ENCODE peak calls at places on chromosomes 6 and 20, in seven cellular contexts. L, J, E, K, Y, F and U are unnamed samples.

GRCh38 chr20:44450938-44451450 is 24.7 kb upstream of the TTPAL start:
- DNase-seq in L (no peak), F (no peak), J (no peak), Y (no peak), K (no peak), E (no peak), U (no peak)

GRCh38 chr20:63495167-63495720 is 3.6 kb downstream of the EEF1A2 start:
- DNase-seq in F (no peak), E (no peak), K (no peak), Y (no peak), J (no peak), L (no peak), U (no peak)

GRCh38 chr6:7219310-7219709 is 93.7 kb downstream of the SSR1 start:
- DNase-seq in F (no peak), E (no peak), Y (no peak), K (no peak), L (peak), J (peak), U (no peak)

GRCh38 chr6:18432180-18432579 is 45.0 kb downstream of the RNF144B start:
- DNase-seq in K (no peak), E (no peak), L (no peak), J (no peak), Y (no peak), F (no peak), U (no peak)

GRCh38 chr6:3283241-3283640 is 24.5 kb downstream of the PSMG4 start:
- DNase-seq in Y (no peak), L (no peak), J (peak), K (peak), F (no peak), E (no peak), U (no peak)

GRCh38 chr6:5481024-5481423 is 219.7 kb downstream of the FARS2 start:
- DNase-seq in J (no peak), L (no peak), Y (no peak), E (no peak), F (no peak), K (no peak), U (no peak)

GRCh38 chr20:46084805-46085792 is 4.7 kb downstream of the NCOA5 start:
- DNase-seq in Y (no peak), F (no peak), K (no peak), L (peak), E (no peak), J (no peak), U (no peak)

GRCh38 chr6:26383624-26384417 is 913 bp downstream of the BTN2A2 start:
- DNase-seq in F (no peak), J (peak), L (peak), Y (no peak), K (no peak), E (peak), U (no peak)

GRCh38 chr6:387293-387694 is 4.3 kb upstream of the IRF4 start:
- DNase-seq in L (peak), J (no peak), E (no peak), F (no peak), K (no peak), Y (no peak), U (no peak)

GRCh38 chr20:44805991-44806729 is 4.2 kb downstream of the RIMS4 start:
- DNase-seq in K (no peak), F (no peak), Y (no peak), E (peak), J (peak), L (no peak), U (peak)

GRCh38 chr6:129860901-129861665 is at the start of gene TMEM244:
- DNase-seq in E (no peak), J (no peak), Y (no peak), K (no peak), L (no peak), F (no peak), U (no peak)

GRCh38 chr6:4851035-4851434 is 74.8 kb downstream of the CDYL start:
- DNase-seq in J (no peak), F (no peak), K (no peak), L (no peak), E (no peak), Y (no peak), U (no peak)

GRCh38 chr6:22322103-22322882 is 25.5 kb upstream of the PRL start:
- DNase-seq in F (no peak), J (no peak), Y (no peak), L (no peak), K (no peak), E (no peak), U (no peak)

GRCh38 chr6:121851056-121851455 is 415.6 kb downstream of the GJA1 start:
- DNase-seq in Y (no peak), L (no peak), F (no peak), J (no peak), K (no peak), E (no peak), U (no peak)

GRCh38 chr6:170150590-170150945 is 140.3 kb downstream of the DLL1 start:
- DNase-seq in E (no peak), Y (no peak), F (no peak), J (no peak), L (no peak), K (no peak), U (no peak)

GRCh38 chr6:24933868-24934401 is 1.8 kb downstream of the RIPOR2 start:
- DNase-seq in J (no peak), K (no peak), F (peak), L (peak), E (no peak), Y (no peak), U (no peak)

GRCh38 chr6:72621243-72622093 is at the start of gene KCNQ5:
- DNase-seq in E (no peak), L (peak), J (no peak), K (no peak), F (peak), Y (no peak), U (no peak)

GRCh38 chr6:56046576-56046975 is 171.2 kb upstream of the BMP5 start:
- DNase-seq in F (peak), J (peak), Y (peak), E (no peak), L (peak), K (no peak), U (no peak)

GRCh38 chr20:34083781-34084180 is 28.3 kb downstream of the EIF2S2 start:
- DNase-seq in K (no peak), Y (no peak), F (no peak), J (no peak), L (no peak), E (no peak), U (no peak)

GRCh38 chr6:138099832-138100231 is 7.4 kb downstream of the PERP start:
- DNase-seq in E (no peak), K (no peak), L (no peak), Y (no peak), J (no peak), F (no peak), U (no peak)

GRCh38 chr20:24962510-24962909 is 13.4 kb downstream of the CST7 start:
- DNase-seq in Y (no peak), E (no peak), F (no peak), K (no peak), L (no peak), J (no peak), U (no peak)

GRCh38 chr20:4962257-4962855 is 39.0 kb downstream of the SLC23A2 start:
- DNase-seq in J (no peak), Y (no peak), E (no peak), K (no peak), F (peak), L (no peak), U (no peak)

GRCh38 chr6:43283905-43284304 is 14.2 kb upstream of the SLC22A7 start:
- DNase-seq in J (no peak), E (no peak), L (no peak), F (no peak), K (no peak), Y (no peak), U (no peak)

GRCh38 chr20:5372371-5372770 is 55.6 kb upstream of the PROKR2 start:
- DNase-seq in L (no peak), E (no peak), K (no peak), J (no peak), Y (no peak), F (no peak), U (no peak)

GRCh38 chr6:28225056-28225834 is at the start of gene ZSCAN9:
- DNase-seq in F (peak), J (peak), E (peak), L (peak), Y (peak), K (peak), U (peak)

GRCh38 chr6:135236732-135237131 is 55.6 kb downstream of the MYB start:
- DNase-seq in K (no peak), E (no peak), J (no peak), F (no peak), L (no peak), Y (no peak), U (no peak)

GRCh38 chr6:25341923-25342619 is 62.9 kb downstream of the CARMIL1 start:
- DNase-seq in F (no peak), E (no peak), Y (no peak), L (no peak), J (no peak), K (no peak), U (no peak)

DNA sequence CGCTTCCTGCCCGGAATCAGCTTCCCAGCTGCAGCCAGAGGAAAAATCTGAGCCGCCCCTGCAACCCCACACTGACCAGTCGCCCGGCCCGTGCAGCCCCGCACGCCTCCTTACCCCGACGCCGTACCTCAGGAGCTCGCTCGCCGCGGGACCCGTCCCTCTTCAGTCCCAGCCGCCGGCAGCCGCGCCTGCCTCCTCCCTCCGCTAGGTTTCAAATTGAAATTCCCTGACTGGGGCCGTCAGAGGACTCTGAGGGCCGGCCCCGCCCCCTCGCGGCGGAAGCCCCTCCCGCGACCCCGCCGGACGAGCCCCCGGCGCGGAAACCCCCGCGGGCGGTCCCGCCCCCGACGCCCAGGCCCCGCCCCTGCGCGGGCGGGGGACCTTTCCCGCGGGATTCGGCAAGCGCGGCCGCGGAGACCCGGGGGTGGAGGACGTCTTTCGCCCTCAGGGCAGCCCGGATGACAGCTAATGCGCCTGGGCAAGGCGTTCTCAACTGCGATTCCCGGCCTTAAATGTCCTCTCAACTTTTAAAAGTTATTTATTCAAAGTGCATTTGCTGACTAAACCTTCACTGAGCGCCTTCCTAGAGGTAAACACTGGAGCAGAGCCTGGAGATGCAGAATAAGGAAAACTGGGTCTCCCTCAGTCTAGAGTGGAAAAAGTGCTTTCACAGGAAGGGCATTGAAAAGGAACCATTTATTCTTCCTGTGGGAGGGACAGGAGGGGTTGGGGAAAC is at the start of gene EPB41L2:
- DNase-seq in F (peak), L (peak), J (peak), Y (peak), K (peak), E (peak), U (peak)
- TF ChIP-seq POLR2A in F (no peak), L (peak), J (peak), Y (no peak), K (peak), E (peak), U (peak)

DNA sequence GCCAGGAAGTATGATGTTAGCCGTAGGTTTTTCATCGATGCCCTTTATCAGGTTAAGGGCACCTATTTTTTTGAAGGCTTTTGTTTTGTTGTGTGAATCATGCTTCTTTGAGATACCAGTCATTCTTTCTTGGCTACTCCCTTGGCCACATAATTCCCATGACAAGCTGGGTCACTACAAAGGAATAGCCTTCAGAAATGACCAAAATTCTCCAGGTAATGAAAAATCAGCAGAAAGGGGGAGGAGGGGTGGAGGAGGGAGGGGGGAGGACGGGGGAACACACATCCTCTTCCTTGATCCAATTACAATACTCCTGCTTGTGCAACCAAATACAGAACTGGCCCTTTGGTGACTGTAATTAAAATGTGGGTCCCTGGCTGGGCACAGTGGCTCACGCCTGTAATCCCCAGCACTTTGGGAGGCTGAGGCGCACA is 21.7 kb upstream of the TGM2 start:
- DNase-seq in L (no peak), Y (no peak), F (no peak), K (no peak), J (no peak), E (no peak), U (no peak)
- H3K27ac ChIP-seq in L (no peak), Y (no peak), F (no peak), K (no peak), J (no peak), E (no peak), U (no peak)

DNA sequence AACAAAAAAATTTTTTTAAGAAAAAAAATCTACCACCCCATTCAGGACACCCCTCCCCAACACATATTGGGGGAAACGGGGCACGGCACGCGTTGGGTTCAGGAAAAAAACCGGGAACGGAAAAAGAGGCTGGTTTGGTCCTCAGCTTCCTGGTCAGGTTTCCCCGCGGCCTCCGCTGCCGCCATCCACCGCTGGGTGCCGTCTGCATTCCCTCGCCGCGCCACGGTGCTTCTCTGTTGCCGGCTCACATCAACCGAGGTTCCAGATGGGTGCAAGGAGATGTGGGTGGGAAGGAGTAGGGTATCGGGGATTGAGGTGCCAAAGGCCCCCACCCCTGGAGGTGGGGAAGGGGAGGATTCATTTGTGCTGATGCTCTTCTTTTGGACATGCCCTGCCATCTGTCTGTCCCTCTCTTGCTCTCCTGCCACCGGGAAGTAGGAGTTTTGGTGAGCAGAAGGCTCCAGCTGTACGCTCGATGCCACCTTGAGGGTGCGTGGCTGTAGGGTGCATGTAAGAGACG is 5.8 kb downstream of the MCCD1 start:
- DNase-seq in Y (no peak), F (no peak), K (no peak), L (no peak), E (no peak), J (no peak), U (no peak)
- TF ChIP-seq POLR2A in Y (no peak), F (no peak), K (no peak), L (no peak), E (no peak), J (no peak), U (no peak)

DNA sequence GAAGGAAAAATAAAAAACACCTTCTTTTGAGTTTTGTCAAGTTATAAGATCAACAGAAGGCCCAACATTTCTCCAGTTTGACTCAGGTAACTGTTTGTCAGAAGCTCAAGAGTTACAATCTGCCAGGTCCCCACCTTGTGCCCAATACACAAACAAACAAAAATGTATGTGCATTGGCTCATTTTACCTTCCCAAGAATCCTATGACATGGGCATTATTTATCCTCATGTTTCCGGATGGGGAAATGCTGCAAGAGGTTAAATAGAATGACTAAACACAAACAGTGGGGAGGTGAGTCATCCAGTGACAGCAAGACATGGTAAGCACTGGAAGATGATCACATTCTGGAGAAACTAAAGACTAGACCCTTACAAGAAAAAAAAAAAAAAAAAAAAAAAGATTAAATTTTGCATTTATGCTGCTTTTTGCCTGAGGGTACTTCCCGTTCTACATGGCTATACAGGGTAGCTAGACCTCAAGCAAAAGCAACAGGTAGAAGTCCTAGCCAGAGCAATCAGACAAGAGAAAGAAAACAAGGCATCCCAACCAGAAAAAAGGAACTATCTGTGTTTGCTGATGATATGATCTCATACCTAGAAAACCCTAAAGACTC is 23.6 kb upstream of the ANKRD60 start:
- DNase-seq in K (no peak), E (no peak), F (no peak), L (no peak), J (no peak), Y (no peak), U (no peak)
- H3K27ac ChIP-seq in K (no peak), E (no peak), F (no peak), L (no peak), J (no peak), Y (no peak), U (no peak)

GRCh38 chr6:16271415-16271814 is 33.0 kb downstream of the GMPR start:
- DNase-seq in F (no peak), E (no peak), L (no peak), K (no peak), Y (no peak), J (no peak), U (no peak)

GRCh38 chr6:16264785-16265184 is 26.4 kb downstream of the GMPR start:
- DNase-seq in E (no peak), L (no peak), Y (no peak), K (no peak), J (no peak), F (no peak), U (no peak)

GRCh38 chr6:16270178-16270794 is 31.9 kb downstream of the GMPR start:
- DNase-seq in J (no peak), Y (no peak), F (no peak), L (no peak), K (no peak), E (no peak), U (no peak)

GRCh38 chr6:16267428-16268263 is 29.3 kb downstream of the GMPR start:
- DNase-seq in Y (no peak), L (no peak), J (no peak), E (no peak), K (no peak), F (no peak), U (no peak)

GRCh38 chr6:16265351-16266341 is 27.3 kb downstream of the GMPR start:
- DNase-seq in K (no peak), E (no peak), Y (no peak), J (no peak), L (no peak), F (no peak), U (no peak)
- TF ChIP-seq POLR2A in K (no peak), E (no peak), Y (no peak), J (no peak), L (no peak), F (no peak), U (no peak)

DNA sequence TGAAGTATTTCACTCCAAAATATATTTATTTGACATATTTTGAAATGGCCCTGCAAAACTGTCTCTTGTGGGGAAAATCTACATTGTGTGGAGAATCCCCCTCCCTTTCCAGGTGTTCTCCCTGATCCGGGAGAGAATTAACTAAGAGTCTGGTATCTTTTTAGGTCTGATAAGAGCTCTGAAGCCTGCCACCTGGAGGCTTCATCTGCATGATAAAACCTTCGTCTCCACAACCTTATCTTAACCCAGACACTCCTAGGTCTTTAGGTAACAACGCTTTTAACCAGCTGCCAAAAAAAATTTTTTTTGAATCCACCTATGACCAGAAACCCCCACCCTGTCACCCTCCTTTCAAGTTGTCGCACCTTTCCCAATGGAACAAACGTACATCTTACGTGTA is 43.0 kb downstream of the FAM184A start:
- DNase-seq in K (no peak), F (no peak), Y (no peak), L (no peak), E (no peak), J (no peak), U (no peak)
- H3K27ac ChIP-seq in K (no peak), F (no peak), Y (no peak), L (no peak), E (no peak), J (no peak), U (no peak)